ENCODE peak calls at places on chromosomes 2 and 18, in ten cellular contexts. B is fibroblast of villous mesenchyme, P is left ventricle myocardium inferior, Y is OCI-LY7, K is heart left ventricle, W is pancreas, U is mammary epithelial cell, E is BE2C, T is GM23338, Z is endothelial cell of umbilical vein. C is an unnamed sample.
A peak's percentile ranks its signal among the peaks of the same experiment; 100 is the strongest.

GRCh38 chr18:62852851-62853250 is 137.5 kb downstream of the PHLPP1 start:
- DNase-seq in B (no peak), P (no peak), Y (no peak), K (no peak), W (no peak), U (peak; percentile 5), E (no peak), T (no peak), Z (no peak), C (no peak)

GRCh38 chr18:77560334-77560970 is 310.8 kb downstream of the GALR1 start:
- DNase-seq in B (no peak), P (no peak), Y (no peak), K (no peak), W (no peak), U (no peak), E (no peak), T (no peak), Z (no peak), C (no peak)

GRCh38 chr18:47756364-47757016 is 174.0 kb downstream of the SMAD2 start:
- DNase-seq in B (peak; percentile 44), P (peak; percentile 42), Y (peak; percentile 34), K (peak; percentile 45), W (peak; percentile 84), U (peak; percentile 25), E (peak; percentile 59), T (peak; percentile 85), Z (peak; percentile 62), C (peak; percentile 74)

GRCh38 chr18:32812342-32812741 is 39.5 kb upstream of the KLHL14 start:
- DNase-seq in B (no peak), P (no peak), Y (no peak), K (no peak), W (no peak), U (no peak), E (no peak), T (no peak), Z (no peak), C (no peak)

GRCh38 chr2:3608373-3609278 is 13.7 kb downstream of the COLEC11 start:
- DNase-seq in B (no peak), P (no peak), Y (peak; percentile 29), K (no peak), W (no peak), U (no peak), E (peak; percentile 59), T (no peak), Z (no peak), C (no peak)

GRCh38 chr18:79200546-79201268 is 131.5 kb downstream of the ATP9B start:
- DNase-seq in B (peak; percentile 25), P (peak; percentile 49), Y (peak; percentile 28), K (peak; percentile 66), W (no peak), U (peak; percentile 18), E (peak; percentile 18), T (peak; percentile 46), Z (peak; percentile 9), C (peak; percentile 68)

GRCh38 chr2:213046431-213046830 is 105.0 kb downstream of the IKZF2 start:
- DNase-seq in B (no peak), P (no peak), Y (no peak), K (no peak), W (no peak), U (no peak), E (no peak), T (no peak), Z (no peak), C (no peak)

GRCh38 chr2:228181098-228182019 is at the start of gene SPHKAP:
- DNase-seq in B (no peak), P (peak; percentile 60), Y (no peak), K (peak; percentile 54), W (no peak), U (no peak), E (no peak), T (peak; percentile 58), Z (no peak), C (no peak)

GRCh38 chr2:200138386-200139184 is 167.9 kb upstream of the SPATS2L start:
- DNase-seq in B (peak; percentile 65), P (no peak), Y (no peak), K (no peak), W (no peak), U (no peak), E (no peak), T (no peak), Z (no peak), C (no peak)

GRCh38 chr2:202941771-202942170 is 29.7 kb downstream of the CARF start:
- DNase-seq in B (no peak), P (no peak), Y (no peak), K (no peak), W (no peak), U (no peak), E (no peak), T (no peak), Z (no peak), C (no peak)

GRCh38 chr2:27407798-27408491 is 1.4 kb downstream of the PPM1G start:
- DNase-seq in B (peak; percentile 62), P (no peak), Y (peak; percentile 77), K (no peak), W (no peak), U (peak; percentile 31), E (peak; percentile 51), T (peak; percentile 94), Z (peak; percentile 75), C (no peak)

GRCh38 chr2:189659734-189660133 is 1.5 kb upstream of the ASNSD1 start:
- DNase-seq in B (peak; percentile 77), P (no peak), Y (no peak), K (no peak), W (no peak), U (no peak), E (no peak), T (no peak), Z (no peak), C (no peak)

GRCh38 chr2:240856151-240856980 is 12.3 kb upstream of the AGXT start:
- DNase-seq in B (no peak), P (no peak), Y (peak; percentile 33), K (no peak), W (peak; percentile 51), U (no peak), E (peak; percentile 20), T (peak; percentile 73), Z (no peak), C (no peak)

GRCh38 chr2:219279151-219279915 is at the start of gene DNAJB2:
- DNase-seq in B (peak; percentile 99), P (peak; percentile 99), Y (peak; percentile 99), K (peak; percentile 100), W (peak; percentile 96), U (peak; percentile 99), E (peak; percentile 99), T (peak; percentile 98), Z (peak; percentile 99), C (peak; percentile 99)
- TF ChIP-seq CTCF in B (peak; percentile 22), P (no peak), Y (no peak), K (no peak), W (no peak), U (no peak), E (no peak), T (no peak), Z (peak; percentile 15), C (no peak)

GRCh38 chr2:43344911-43345373 is 118.5 kb upstream of the ZFP36L2 start:
- DNase-seq in B (peak; percentile 69), P (no peak), Y (no peak), K (no peak), W (no peak), U (no peak), E (no peak), T (no peak), Z (peak; percentile 58), C (no peak)
- H3K4me3 ChIP-seq in B (no peak overlapping the region), P (peak overlapping the region; percentile 17), Y (no peak overlapping the region), K (no peak overlapping the region), W (no peak overlapping the region), U (no peak overlapping the region), E (peak overlapping the region; percentile 26), T (no peak overlapping the region), Z (no peak overlapping the region), C (no peak overlapping the region)

GRCh38 chr18:54233761-54234160 is 9.3 kb upstream of the MBD2 start:
- DNase-seq in B (no peak), P (no peak), Y (no peak), K (no peak), W (no peak), U (no peak), E (no peak), T (no peak), Z (no peak), C (no peak)

GRCh38 chr18:54232485-54233227 is 8.2 kb upstream of the MBD2 start:
- DNase-seq in B (no peak), P (no peak), Y (no peak), K (no peak), W (no peak), U (no peak), E (no peak), T (peak; percentile 46), Z (no peak), C (no peak)

GRCh38 chr18:54238181-54238936 is 13.9 kb upstream of the MBD2 start:
- DNase-seq in B (no peak), P (no peak), Y (no peak), K (no peak), W (no peak), U (no peak), E (no peak), T (no peak), Z (peak; percentile 77), C (no peak)

GRCh38 chr18:54233228-54233625 is 8.8 kb upstream of the MBD2 start:
- DNase-seq in B (no peak), P (no peak), Y (no peak), K (no peak), W (no peak), U (peak; percentile 86), E (no peak), T (no peak), Z (peak; percentile 91), C (no peak)

DNA sequence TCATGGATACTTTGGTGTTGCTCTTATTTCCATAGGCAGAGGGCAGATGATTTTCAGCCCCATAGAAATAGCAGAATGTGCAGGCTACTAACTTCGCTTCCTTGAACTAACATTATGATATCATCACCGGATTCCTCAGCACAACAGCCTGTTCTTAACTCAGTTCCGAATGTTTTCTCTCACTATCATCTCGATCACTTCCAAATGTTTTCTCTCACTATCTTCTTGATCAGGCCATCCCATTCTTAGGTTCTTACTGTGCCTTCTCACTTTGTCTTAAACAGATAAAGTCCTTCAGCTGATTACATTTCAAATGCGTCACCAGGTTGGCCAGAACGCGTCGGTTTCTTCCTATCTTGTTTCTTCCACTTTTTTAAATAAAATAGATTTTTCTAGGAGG is 11.4 kb upstream of the MBD2 start:
- DNase-seq in B (peak; percentile 45), P (no peak), Y (no peak), K (no peak), W (no peak), U (no peak), E (no peak), T (no peak), Z (peak; percentile 81), C (no peak)
- TF ChIP-seq CTCF in B (no peak), P (no peak), Y (no peak), K (no peak), W (no peak), U (no peak), E (no peak), T (no peak), Z (no peak), C (no peak)

DNA sequence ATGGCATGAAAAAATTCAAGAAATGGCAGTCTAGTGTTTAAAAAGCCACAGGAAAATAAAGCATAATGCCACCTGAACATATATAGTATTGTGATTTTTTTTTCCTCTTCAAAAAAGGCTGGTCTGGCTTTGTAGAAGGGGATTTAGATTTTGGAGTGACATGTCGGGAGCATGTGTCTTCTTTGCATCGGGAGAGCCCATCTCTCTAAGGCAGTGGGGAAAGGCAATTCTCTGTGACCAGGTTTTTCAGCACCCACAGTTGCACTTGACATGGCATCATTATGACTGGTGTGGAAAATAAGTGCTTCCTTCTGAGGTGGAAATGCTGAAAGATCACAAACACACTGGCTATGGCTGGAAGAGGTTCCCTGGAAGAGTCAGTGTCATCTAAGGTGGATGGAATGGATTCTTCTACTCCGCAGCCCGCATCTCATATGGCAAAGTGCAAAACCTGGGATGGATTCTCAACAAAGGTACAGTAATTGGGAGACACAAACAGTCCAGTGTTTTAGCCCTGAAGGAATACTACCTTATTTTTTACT is 172.5 kb downstream of the AGAP1 start:
- DNase-seq in B (peak; percentile 91), P (no peak), Y (no peak), K (peak; percentile 55), W (no peak), U (peak; percentile 92), E (peak; percentile 61), T (peak; percentile 90), Z (peak; percentile 74), C (no peak)
- H3K4me3 ChIP-seq in B (peak overlapping the region; percentile 40), P (peak overlapping the region; percentile 56), Y (no peak overlapping the region), K (peak overlapping the region; percentile 45), W (no peak overlapping the region), U (peak overlapping the region; percentile 51), E (peak overlapping the region; percentile 62), T (peak overlapping the region; percentile 43), Z (no peak overlapping the region), C (peak overlapping the region; percentile 25)

C was measured in lower lobe of right lung.